ENCODE peak calls at places on chromosomes 5 and 9, in four cellular contexts. F, O, H and U are unnamed samples.

GRCh38 chr9:86116425-86116824 is 17.1 kb upstream of the GOLM1 start:
- DNase-seq in F (no peak), O (no peak), H (no peak), U (no peak)

GRCh38 chr5:96220610-96221390 is 212.2 kb downstream of the PCSK1 start:
- DNase-seq in F (no peak), O (no peak), H (no peak), U (no peak)

GRCh38 chr9:111118256-111118950 is 80.1 kb upstream of the LPAR1 start:
- DNase-seq in F (no peak), O (no peak), H (no peak), U (no peak)

GRCh38 chr5:169027456-169028118 is 273.4 kb downstream of the SLIT3 start:
- DNase-seq in F (no peak), O (no peak), H (no peak), U (no peak)

GRCh38 chr9:86242012-86242411 is 17.4 kb downstream of the C9orf153 start:
- DNase-seq in F (no peak), O (no peak), H (no peak), U (no peak)

GRCh38 chr5:92977766-92978555 is 603.1 kb downstream of the NR2F1-AS1 start:
- DNase-seq in F (no peak), O (no peak), H (no peak), U (no peak)

GRCh38 chr5:146647656-146648199 is 131.7 kb upstream of the GPR151 start:
- DNase-seq in F (peak; percentile 7), O (no peak), H (no peak), U (no peak)

GRCh38 chr5:43101491-43101890 is 19.2 kb upstream of the ZNF131 start:
- DNase-seq in F (no peak), O (no peak), H (no peak), U (no peak)

GRCh38 chr5:154311362-154311761 is 120.8 kb downstream of the GALNT10 start:
- DNase-seq in F (no peak), O (no peak), H (no peak), U (no peak)

GRCh38 chr9:133972041-133972970 is 19.8 kb downstream of the VAV2 start:
- DNase-seq in F (no peak), O (no peak), H (no peak), U (peak; percentile 56)

GRCh38 chr5:68339921-68340321 is 124.4 kb downstream of the PIK3R1 start:
- DNase-seq in F (no peak), O (no peak), H (no peak), U (no peak)

GRCh38 chr5:78648359-78649219 is at the start of gene LHFPL2:
- DNase-seq in F (peak; percentile 63), O (peak; percentile 80), H (peak; percentile 63), U (peak; percentile 80)

GRCh38 chr9:138111607-138112006 is 234.0 kb downstream of the CACNA1B start:
- DNase-seq in F (no peak), O (no peak), H (no peak), U (no peak)

GRCh38 chr9:98037362-98037761 is 19.2 kb upstream of the NANS start:
- DNase-seq in F (no peak), O (peak; percentile 48), H (no peak), U (peak; percentile 43)

GRCh38 chr9:36946653-36947052 is 87.4 kb downstream of the PAX5 start:
- DNase-seq in F (no peak), O (no peak), H (no peak), U (no peak)

GRCh38 chr9:123609844-123610243 is 253.8 kb downstream of the CRB2 start:
- DNase-seq in F (no peak), O (no peak), H (no peak), U (no peak)

GRCh38 chr9:93143830-93144530 is 9.9 kb upstream of the NINJ1 start:
- DNase-seq in F (no peak), O (no peak), H (peak; percentile 77), U (no peak)

GRCh38 chr9:69622664-69623063 is 49.5 kb downstream of the APBA1 start:
- DNase-seq in F (no peak), O (no peak), H (no peak), U (no peak)

GRCh38 chr9:89954229-89954628 is 349.4 kb downstream of the GADD45G start:
- DNase-seq in F (peak; percentile 31), O (peak; percentile 29), H (no peak), U (no peak)

GRCh38 chr5:23053846-23054245 is 200.7 kb upstream of the CDH12 start:
- DNase-seq in F (no peak), O (no peak), H (no peak), U (no peak)

GRCh38 chr9:96884443-96884842 is 30.1 kb upstream of the ZNF782 start:
- DNase-seq in F (no peak), O (no peak), H (no peak), U (no peak)

GRCh38 chr5:132103380-132103951 is 29.9 kb downstream of the CSF2 start:
- DNase-seq in F (no peak), O (peak; percentile 74), H (no peak), U (peak; percentile 34)

GRCh38 chr9:13427587-13427986 is 148.1 kb upstream of the MPDZ start:
- DNase-seq in F (peak; percentile 6), O (no peak), H (no peak), U (no peak)

GRCh38 chr5:102283111-102283797 is 12.8 kb downstream of the SLCO4C1 start:
- DNase-seq in F (no peak), O (no peak), H (no peak), U (no peak)

GRCh38 chr5:38540348-38540747 is 16.1 kb downstream of the LIFR start:
- DNase-seq in F (peak; percentile 80), O (no peak), H (no peak), U (no peak)

GRCh38 chr5:157652377-157652692 is at the start of gene SOX30:
- DNase-seq in F (no peak), O (no peak), H (no peak), U (no peak)

GRCh38 chr5:32733582-32734340 is 22.6 kb downstream of the NPR3 start:
- DNase-seq in F (no peak), O (no peak), H (no peak), U (no peak)

GRCh38 chr9:128552744-128553221 is 396 bp downstream of the SPTAN1 start:
- DNase-seq in F (no peak), O (peak; percentile 46), H (peak; percentile 60), U (peak; percentile 61)

GRCh38 chr5:52864376-52864775 is 76.7 kb downstream of the ITGA1 start:
- DNase-seq in F (no peak), O (no peak), H (no peak), U (no peak)

GRCh38 chr9:14593406-14593805 is 99.8 kb downstream of the ZDHHC21 start:
- DNase-seq in F (no peak), O (no peak), H (no peak), U (no peak)

GRCh38 chr5:132766806-132767055 is 10.3 kb downstream of the SEPTIN8 start:
- DNase-seq in F (no peak), O (no peak), H (no peak), U (no peak)

GRCh38 chr5:3818612-3819011 is 223.0 kb downstream of the IRX1 start:
- DNase-seq in F (no peak), O (no peak), H (no peak), U (no peak)

GRCh38 chr9:104269374-104269773 is 175.3 kb downstream of the SMC2 start:
- DNase-seq in F (no peak), O (no peak), H (no peak), U (no peak)

GRCh38 chr9:136719212-136719880 is 7.0 kb downstream of the DIPK1B start:
- DNase-seq in F (no peak), O (no peak), H (no peak), U (no peak)

GRCh38 chr5:138354926-138355378 is 2.5 kb downstream of the KDM3B start:
- DNase-seq in F (no peak), O (peak; percentile 53), H (no peak), U (no peak)

GRCh38 chr9:31027678-31028077 is 1356.8 kb upstream of the ACO1 start:
- DNase-seq in F (no peak), O (no peak), H (no peak), U (no peak)